ENCODE peak calls at places on chromosomes 13 and 19, in five cellular contexts. One of them, this sample, is unnamed.

GRCh38 chr19:55437410-55437809 is 5.7 kb downstream of the SHISA7 start:
- DNase-seq in endothelial cell of umbilical vein: peak; percentile 55
- DNase-seq in cardiac muscle cell: peak; percentile 83
- DNase-seq in heart right ventricle: peak; percentile 49
- DNase-seq in pancreas: peak; percentile 76
- DNase-seq in this sample: peak; percentile 71

GRCh38 chr13:114179087-114179658 is at the start of gene CFAP97D2:
- DNase-seq in endothelial cell of umbilical vein: no peak
- DNase-seq in cardiac muscle cell: no peak
- DNase-seq in heart right ventricle: no peak
- DNase-seq in pancreas: no peak
- DNase-seq in this sample: no peak

GRCh38 chr13:32142956-32143375 is 111.4 kb downstream of the FRY start:
- DNase-seq in endothelial cell of umbilical vein: peak; percentile 95
- DNase-seq in cardiac muscle cell: peak; percentile 81
- DNase-seq in heart right ventricle: no peak
- DNase-seq in pancreas: no peak
- DNase-seq in this sample: no peak

GRCh38 chr19:32809754-32810153 is 59.8 kb downstream of the SLC7A9 start:
- DNase-seq in endothelial cell of umbilical vein: no peak
- DNase-seq in cardiac muscle cell: no peak
- DNase-seq in heart right ventricle: no peak
- DNase-seq in pancreas: no peak
- DNase-seq in this sample: no peak

GRCh38 chr19:30092721-30093569 is 150.9 kb downstream of the URI1 start:
- DNase-seq in endothelial cell of umbilical vein: no peak
- DNase-seq in cardiac muscle cell: no peak
- DNase-seq in heart right ventricle: no peak
- DNase-seq in pancreas: no peak
- DNase-seq in this sample: no peak

GRCh38 chr19:14363203-14364097 is 17.8 kb upstream of the ADGRE5 start:
- DNase-seq in endothelial cell of umbilical vein: peak; percentile 38
- DNase-seq in cardiac muscle cell: peak; percentile 96
- DNase-seq in heart right ventricle: peak; percentile 91
- DNase-seq in pancreas: no peak
- DNase-seq in this sample: peak; percentile 84

GRCh38 chr13:83086948-83087347 is 795.3 kb downstream of the SLITRK1 start:
- DNase-seq in endothelial cell of umbilical vein: no peak
- DNase-seq in cardiac muscle cell: no peak
- DNase-seq in heart right ventricle: no peak
- DNase-seq in pancreas: no peak
- DNase-seq in this sample: no peak

GRCh38 chr13:101424381-101425155 is 8.3 kb upstream of the NALCN start:
- DNase-seq in endothelial cell of umbilical vein: peak; percentile 29
- DNase-seq in cardiac muscle cell: peak; percentile 2
- DNase-seq in heart right ventricle: no peak
- DNase-seq in pancreas: no peak
- DNase-seq in this sample: no peak

GRCh38 chr13:83798731-83799130 is 83.5 kb downstream of the SLITRK1 start:
- DNase-seq in endothelial cell of umbilical vein: no peak
- DNase-seq in cardiac muscle cell: peak; percentile 12
- DNase-seq in heart right ventricle: no peak
- DNase-seq in pancreas: no peak
- DNase-seq in this sample: no peak

GRCh38 chr19:46913198-46913851 is 52.5 kb downstream of the ARHGAP35 start:
- DNase-seq in endothelial cell of umbilical vein: peak; percentile 28
- DNase-seq in cardiac muscle cell: peak; percentile 23
- DNase-seq in heart right ventricle: no peak
- DNase-seq in pancreas: no peak
- DNase-seq in this sample: no peak

GRCh38 chr13:112908342-112908741 is 60.7 kb upstream of the MCF2L start:
- DNase-seq in endothelial cell of umbilical vein: no peak
- DNase-seq in cardiac muscle cell: no peak
- DNase-seq in heart right ventricle: no peak
- DNase-seq in pancreas: no peak
- DNase-seq in this sample: no peak

GRCh38 chr13:32284927-32285632 is 30.1 kb downstream of the ZAR1L start:
- DNase-seq in endothelial cell of umbilical vein: peak; percentile 98
- DNase-seq in cardiac muscle cell: peak; percentile 89
- DNase-seq in heart right ventricle: peak; percentile 79
- DNase-seq in pancreas: no peak
- DNase-seq in this sample: no peak

GRCh38 chr13:47433461-47434005 is 536.7 kb upstream of the HTR2A start:
- DNase-seq in endothelial cell of umbilical vein: no peak
- DNase-seq in cardiac muscle cell: no peak
- DNase-seq in heart right ventricle: no peak
- DNase-seq in pancreas: no peak
- DNase-seq in this sample: no peak

GRCh38 chr19:13132471-13133166 is 14.6 kb downstream of the NACC1 start:
- DNase-seq in endothelial cell of umbilical vein: no peak
- DNase-seq in cardiac muscle cell: peak; percentile 60
- DNase-seq in heart right ventricle: no peak
- DNase-seq in pancreas: no peak
- DNase-seq in this sample: no peak

GRCh38 chr19:48896191-48896720 is 2.3 kb downstream of the TULP2 start:
- DNase-seq in endothelial cell of umbilical vein: no peak
- DNase-seq in cardiac muscle cell: peak; percentile 75
- DNase-seq in heart right ventricle: peak; percentile 68
- DNase-seq in pancreas: peak; percentile 84
- DNase-seq in this sample: peak; percentile 88

GRCh38 chr13:114022876-114023275 is 49.0 kb upstream of the C13orf46 start:
- DNase-seq in endothelial cell of umbilical vein: no peak
- DNase-seq in cardiac muscle cell: no peak
- DNase-seq in heart right ventricle: no peak
- DNase-seq in pancreas: peak; percentile 42
- DNase-seq in this sample: no peak

GRCh38 chr19:10514211-10515145 is 2.8 kb downstream of the S1PR5 start:
- DNase-seq in endothelial cell of umbilical vein: no peak
- DNase-seq in cardiac muscle cell: no peak
- DNase-seq in heart right ventricle: no peak
- DNase-seq in pancreas: peak; percentile 57
- DNase-seq in this sample: no peak

GRCh38 chr13:108213946-108214345 is 1.4 kb downstream of the LIG4 start:
- DNase-seq in endothelial cell of umbilical vein: no peak
- DNase-seq in cardiac muscle cell: no peak
- DNase-seq in heart right ventricle: no peak
- DNase-seq in pancreas: no peak
- DNase-seq in this sample: no peak

GRCh38 chr13:106038752-106039151 is 496.7 kb downstream of the EFNB2 start:
- DNase-seq in endothelial cell of umbilical vein: no peak
- DNase-seq in cardiac muscle cell: peak; percentile 70
- DNase-seq in heart right ventricle: no peak
- DNase-seq in pancreas: no peak
- DNase-seq in this sample: no peak

DNA sequence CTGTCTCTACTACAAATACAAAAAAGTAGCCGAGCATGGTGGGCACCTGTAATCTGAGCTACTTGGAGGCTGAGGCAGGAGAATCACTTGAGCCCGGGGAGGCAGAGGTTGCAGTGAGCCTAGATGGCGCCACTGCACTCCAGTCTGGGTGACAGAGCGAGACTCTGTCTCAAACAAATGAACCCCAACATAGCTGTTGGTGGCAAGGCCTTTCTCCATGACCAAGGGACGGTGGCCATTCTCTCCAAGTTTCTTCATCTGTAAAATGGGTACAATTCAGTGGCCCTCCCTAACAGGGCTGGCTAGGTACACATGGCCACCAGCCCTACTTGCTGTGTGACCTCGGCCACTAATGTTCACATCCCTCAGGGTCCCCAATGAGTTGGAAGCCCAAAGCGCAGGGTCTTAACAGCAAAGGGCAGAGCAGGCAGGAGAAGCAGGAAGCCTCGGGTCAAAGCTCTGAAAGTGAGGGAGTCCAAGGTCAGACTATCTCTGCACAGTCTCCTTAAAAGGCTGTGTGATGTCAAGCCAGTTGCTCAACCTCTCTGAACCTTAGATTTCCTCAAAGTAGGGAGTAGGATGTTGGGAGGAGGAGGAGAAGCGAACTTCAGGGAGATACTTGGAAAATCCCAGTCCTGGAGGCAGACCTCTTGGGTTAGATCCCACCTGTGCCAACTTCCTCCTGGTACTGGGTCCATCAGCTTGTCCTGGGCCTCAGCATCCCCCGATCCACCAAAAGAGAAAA is 2.7 kb downstream of the JUND start:
- DNase-seq in endothelial cell of umbilical vein: peak; percentile 14
- DNase-seq in cardiac muscle cell: peak; percentile 39
- DNase-seq in heart right ventricle: no peak
- DNase-seq in pancreas: no peak
- DNase-seq in this sample: peak; percentile 62
- TF ChIP-seq CTCF in endothelial cell of umbilical vein: no peak
- TF ChIP-seq CTCF in cardiac muscle cell: peak; percentile 38
- TF ChIP-seq CTCF in heart right ventricle: peak; percentile 19
- TF ChIP-seq CTCF in pancreas: no peak
- TF ChIP-seq CTCF in this sample: peak; percentile 13

DNA sequence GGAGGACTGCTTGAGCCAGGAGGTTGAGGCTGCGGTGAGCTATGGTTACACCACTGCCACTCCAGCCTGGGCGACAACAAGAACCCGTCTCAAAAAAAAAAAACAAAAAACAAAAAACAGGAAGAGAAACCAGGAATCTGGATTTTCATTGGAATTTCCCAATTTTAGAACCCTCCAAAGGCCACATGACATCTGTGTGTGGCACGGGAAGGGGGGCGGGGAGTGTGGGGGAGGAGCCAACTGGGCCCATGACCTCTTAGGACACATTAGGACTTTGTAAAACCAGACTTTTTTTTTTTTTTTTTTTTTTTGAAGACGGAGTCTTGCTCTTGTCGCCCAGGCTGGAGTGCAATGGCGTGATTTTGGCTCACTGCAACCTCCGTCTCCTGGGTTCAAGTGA is 21.2 kb upstream of the MYDGF start:
- DNase-seq in endothelial cell of umbilical vein: no peak
- DNase-seq in cardiac muscle cell: no peak
- DNase-seq in heart right ventricle: no peak
- DNase-seq in pancreas: no peak
- DNase-seq in this sample: no peak
- H3K36me3 ChIP-seq in endothelial cell of umbilical vein: peaks cover 55% of the 10 kb centered on the region
- H3K36me3 ChIP-seq in cardiac muscle cell: peaks cover 26% of the 10 kb centered on the region
- H3K36me3 ChIP-seq in heart right ventricle: peaks cover 99% of the 10 kb centered on the region
- H3K36me3 ChIP-seq in pancreas: peaks cover 46% of the 10 kb centered on the region
- H3K36me3 ChIP-seq in this sample: peaks cover 4% of the 10 kb centered on the region

DNA sequence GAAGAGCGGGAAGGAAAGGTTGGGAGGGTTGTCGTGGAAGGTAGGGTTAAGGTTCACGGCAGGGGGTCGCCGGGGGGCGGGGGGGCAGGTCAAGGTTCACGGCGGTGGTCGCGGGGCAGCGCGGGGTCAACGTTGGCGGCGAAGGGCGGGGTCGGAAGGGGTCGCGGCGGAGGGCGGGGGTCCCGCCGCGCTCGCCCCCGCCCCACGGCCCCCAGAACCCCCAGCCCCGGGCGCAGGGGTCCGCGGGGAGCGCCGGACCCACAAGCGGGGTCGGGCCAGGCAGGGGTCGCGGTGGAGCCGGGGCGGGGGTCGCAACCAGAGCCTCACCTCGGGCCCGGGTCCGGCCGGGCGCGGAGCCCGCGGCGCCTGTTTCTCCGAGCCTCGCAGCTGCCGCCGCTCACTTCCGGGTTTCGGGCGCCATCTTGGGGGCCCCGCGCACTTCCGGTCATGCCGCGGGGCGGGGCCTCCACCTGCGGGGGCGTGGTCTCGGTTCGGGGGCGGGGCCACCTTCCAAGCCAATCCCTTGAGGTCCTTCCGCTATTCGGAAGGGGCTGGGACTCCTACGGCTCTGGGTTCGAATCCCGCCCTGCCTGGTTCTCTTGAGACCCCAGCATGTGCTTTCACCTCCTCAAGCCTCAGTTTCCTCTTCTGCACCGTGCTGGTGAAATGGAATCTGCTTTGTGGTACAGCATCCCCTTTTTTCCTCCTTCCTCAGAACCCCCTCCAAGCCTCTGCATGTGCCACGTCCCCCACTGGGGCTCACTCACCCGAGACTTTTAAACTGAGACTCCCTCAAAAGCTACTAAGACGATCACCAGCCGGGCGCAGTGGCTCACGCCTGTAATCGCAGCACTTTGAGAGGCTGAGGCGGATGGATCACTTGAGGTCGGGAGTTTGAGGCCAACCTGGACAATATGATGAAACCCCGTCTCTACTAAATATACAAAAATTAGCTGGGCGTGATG is at the start of gene SBNO2:
- DNase-seq in endothelial cell of umbilical vein: peak; percentile 89
- DNase-seq in cardiac muscle cell: peak; percentile 91
- DNase-seq in heart right ventricle: peak; percentile 87
- DNase-seq in pancreas: peak; percentile 97
- DNase-seq in this sample: peak; percentile 87
- H3K4me1 ChIP-seq in endothelial cell of umbilical vein: peaks cover 12% of the 10 kb centered on the region
- H3K4me1 ChIP-seq in cardiac muscle cell: peaks cover 20% of the 10 kb centered on the region
- H3K4me1 ChIP-seq in heart right ventricle: peaks cover 31% of the 10 kb centered on the region
- H3K4me1 ChIP-seq in pancreas: peaks cover 15% of the 10 kb centered on the region
- H3K4me1 ChIP-seq in this sample: peaks cover 21% of the 10 kb centered on the region

DNA sequence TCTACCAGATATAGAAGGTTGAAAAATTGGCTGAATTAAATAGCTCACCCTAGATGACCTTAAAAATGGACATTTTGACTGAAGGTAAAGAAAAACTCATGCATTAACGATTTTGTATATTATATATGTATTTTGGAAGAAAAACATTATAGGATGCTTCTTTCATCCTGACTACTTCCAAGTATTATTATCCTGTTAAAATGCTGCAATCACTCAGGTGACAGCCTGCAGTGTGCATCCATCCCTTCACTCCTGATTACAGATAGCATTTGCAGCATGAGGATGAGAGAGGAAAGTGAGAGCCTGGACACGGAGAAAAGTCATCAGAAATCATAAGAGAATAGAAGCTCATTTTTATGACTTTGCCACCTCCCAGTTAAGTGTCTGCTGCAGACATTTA is 1055.6 kb downstream of the PCDH17 start:
- DNase-seq in endothelial cell of umbilical vein: no peak
- DNase-seq in cardiac muscle cell: no peak
- DNase-seq in heart right ventricle: no peak
- DNase-seq in pancreas: no peak
- DNase-seq in this sample: no peak
- TF ChIP-seq CTCF in endothelial cell of umbilical vein: no peak
- TF ChIP-seq CTCF in cardiac muscle cell: no peak
- TF ChIP-seq CTCF in heart right ventricle: no peak
- TF ChIP-seq CTCF in pancreas: no peak
- TF ChIP-seq CTCF in this sample: no peak

DNA sequence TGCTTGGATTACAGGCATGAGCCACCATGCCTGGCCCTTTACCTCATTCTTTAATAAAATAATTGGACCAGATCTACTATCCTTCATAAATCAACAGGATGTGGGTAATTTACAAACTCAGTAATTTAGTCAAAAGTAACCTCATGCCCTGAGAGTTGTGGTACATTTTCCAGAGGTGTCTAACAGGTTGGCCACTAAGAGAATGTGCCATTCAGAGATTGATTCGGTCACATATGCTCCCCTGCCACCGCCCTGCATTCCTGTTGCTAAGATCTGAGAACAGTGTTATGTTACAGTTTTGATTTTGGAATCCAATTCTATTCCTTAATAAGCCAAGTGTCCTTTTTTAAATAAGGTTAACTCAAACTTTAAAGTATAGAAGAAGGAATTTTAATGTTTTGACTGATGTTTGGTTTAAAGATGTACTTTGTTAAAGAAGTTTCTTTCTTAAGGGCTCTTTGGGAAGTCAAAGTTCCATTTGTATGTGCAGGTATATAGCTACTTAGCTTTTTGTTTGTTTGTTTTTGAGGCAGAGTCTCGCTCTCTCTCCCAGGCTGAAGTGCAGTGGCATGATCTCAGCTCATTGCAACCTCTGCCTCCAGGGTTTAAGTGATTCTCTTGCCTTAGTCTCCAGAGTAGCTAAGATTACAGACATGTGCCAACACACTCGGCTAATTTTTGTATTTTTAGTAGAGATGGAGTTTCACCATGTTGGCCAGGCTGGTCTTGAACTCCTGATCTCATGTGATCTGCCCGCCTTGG is 29.2 kb downstream of the PHF11 start:
- DNase-seq in endothelial cell of umbilical vein: no peak
- DNase-seq in cardiac muscle cell: no peak
- DNase-seq in heart right ventricle: no peak
- DNase-seq in pancreas: no peak
- DNase-seq in this sample: no peak
- H3K36me3 ChIP-seq in endothelial cell of umbilical vein: no peaks in the 10 kb centered on the region
- H3K36me3 ChIP-seq in cardiac muscle cell: peaks cover 3% of the 10 kb centered on the region
- H3K36me3 ChIP-seq in heart right ventricle: peaks cover 96% of the 10 kb centered on the region
- H3K36me3 ChIP-seq in pancreas: no peaks in the 10 kb centered on the region
- H3K36me3 ChIP-seq in this sample: no peaks in the 10 kb centered on the region

This sample was measured in ovary.